ENCODE peak calls at places on chromosomes 3 and 15, in six cellular contexts. Z, T, X, R, D and I are unnamed samples.
A peak's percentile ranks its signal among the peaks of the same experiment; 100 is the strongest.

GRCh38 chr15:92751528-92751927 is 96.0 kb upstream of the FAM174B start:
- DNase-seq in X (no peak), T (no peak), D (no peak), Z (no peak), R (no peak), I (no peak)

GRCh38 chr3:52265387-52265786 is 13.1 kb downstream of the WDR82 start:
- DNase-seq in X (no peak), T (no peak), Z (no peak), D (no peak), R (no peak), I (no peak)

GRCh38 chr3:7307410-7307809 is 446.5 kb downstream of the GRM7 start:
- DNase-seq in Z (no peak), X (no peak), T (no peak), R (no peak), D (no peak), I (no peak)

GRCh38 chr3:188362405-188362831 is 208.5 kb downstream of the LPP start:
- DNase-seq in R (no peak), Z (no peak), T (no peak), D (peak; percentile 69), X (no peak), I (no peak)

GRCh38 chr3:148950806-148951205 is 40.5 kb upstream of the GYG1 start:
- DNase-seq in Z (no peak), R (no peak), X (no peak), D (peak; percentile 21), T (no peak), I (no peak)

GRCh38 chr3:30751610-30752299 is 142.7 kb downstream of the GADL1 start:
- DNase-seq in D (peak; percentile 62), X (peak; percentile 71), T (peak; percentile 26), R (peak; percentile 68), Z (peak; percentile 18), I (peak; percentile 54)

GRCh38 chr3:188527389-188527788 is 373.4 kb downstream of the LPP start:
- DNase-seq in T (no peak), D (peak; percentile 27), X (no peak), R (no peak), Z (no peak), I (no peak)

GRCh38 chr3:85785766-85786165 is 827.0 kb downstream of the CADM2 start:
- DNase-seq in D (no peak), X (no peak), T (no peak), R (no peak), Z (no peak), I (no peak)

GRCh38 chr3:138875754-138876664 is 41.3 kb upstream of the PIK3CB start:
- DNase-seq in D (no peak), R (no peak), T (no peak), Z (no peak), X (no peak), I (no peak)

GRCh38 chr3:183275418-183275817 is 22.4 kb downstream of the B3GNT5 start:
- DNase-seq in D (peak; percentile 80), T (no peak), Z (no peak), X (no peak), R (no peak), I (no peak)

GRCh38 chr3:40379674-40380306 is 7.2 kb upstream of the ENTPD3 start:
- DNase-seq in X (no peak), D (no peak), R (no peak), Z (no peak), T (no peak), I (no peak)

GRCh38 chr3:158105710-158106438 is at the start of gene SHOX2:
- DNase-seq in R (peak; percentile 38), X (no peak), D (peak; percentile 46), T (no peak), Z (no peak), I (peak; percentile 70)

GRCh38 chr15:31871159-31871886 is 159.0 kb upstream of the CHRNA7 start:
- DNase-seq in D (no peak), R (no peak), T (peak; percentile 24), Z (no peak), X (no peak), I (no peak)

GRCh38 chr3:112061152-112061551 is 25.0 kb upstream of the C3orf52 start:
- DNase-seq in X (no peak), T (no peak), R (no peak), Z (no peak), D (peak; percentile 68), I (no peak)

GRCh38 chr3:138824114-138824506 is 10.6 kb downstream of the PIK3CB start:
- DNase-seq in Z (no peak), T (no peak), D (no peak), R (no peak), X (no peak), I (no peak)

GRCh38 chr3:107525954-107526305 is 3.2 kb downstream of the BBX start:
- DNase-seq in Z (no peak), D (no peak), X (no peak), R (no peak), T (no peak), I (no peak)

GRCh38 chr3:195255176-195255500 is 15.8 kb downstream of the XXYLT1 start:
- DNase-seq in Z (no peak), D (no peak), X (no peak), R (no peak), T (no peak), I (no peak)

GRCh38 chr3:114171677-114172076 is 7.2 kb downstream of the DRD3 start:
- DNase-seq in Z (no peak), X (no peak), T (no peak), D (no peak), R (no peak), I (no peak)

GRCh38 chr3:30586091-30586805 is 20.2 kb upstream of the TGFBR2 start:
- DNase-seq in R (no peak), D (no peak), T (no peak), Z (no peak), X (no peak), I (no peak)

GRCh38 chr3:162492446-162493081 is 996.0 kb downstream of the OTOL1 start:
- DNase-seq in Z (no peak), R (no peak), T (no peak), X (no peak), D (peak; percentile 84), I (no peak)

GRCh38 chr3:120820748-120821147 is 78.2 kb downstream of the GTF2E1 start:
- DNase-seq in Z (no peak), X (no peak), T (no peak), D (no peak), R (no peak), I (no peak)

GRCh38 chr15:36126194-36126593 is 453.2 kb upstream of the CDIN1 start:
- DNase-seq in D (no peak), X (no peak), Z (no peak), T (no peak), R (no peak), I (no peak)

GRCh38 chr3:1404270-1404669 is 311.4 kb downstream of the CNTN6 start:
- DNase-seq in T (no peak), D (no peak), R (no peak), X (no peak), Z (no peak), I (no peak)

GRCh38 chr3:97658670-97659285 is 105.8 kb upstream of the ARL6 start:
- DNase-seq in R (peak; percentile 4), T (no peak), Z (no peak), X (no peak), D (peak; percentile 2), I (no peak)

GRCh38 chr3:127688416-127689265 is 15.9 kb downstream of the ABTB1 start:
- DNase-seq in D (peak; percentile 65), X (no peak), Z (no peak), T (peak; percentile 7), R (no peak), I (peak; percentile 7)

GRCh38 chr3:196525141-196525540 is 10.0 kb upstream of the SMCO1 start:
- DNase-seq in T (no peak), R (no peak), Z (no peak), D (no peak), X (no peak), I (no peak)

GRCh38 chr3:16012086-16012485 is 162.4 kb upstream of the GALNT15 start:
- DNase-seq in X (no peak), R (no peak), Z (no peak), T (no peak), D (peak; percentile 88), I (no peak)

GRCh38 chr3:49313902-49314676 is 25.8 kb downstream of the USP4 start:
- DNase-seq in Z (no peak), X (no peak), R (no peak), T (no peak), D (peak; percentile 60), I (no peak)

GRCh38 chr15:44501768-44502366 is 35.1 kb upstream of the EIF3J start:
- DNase-seq in Z (no peak), X (no peak), R (no peak), T (no peak), D (peak; percentile 66), I (no peak)

GRCh38 chr15:82177291-82178010 is 85.1 kb downstream of the EFL1 start:
- DNase-seq in Z (no peak), R (no peak), D (peak; percentile 62), T (no peak), X (no peak), I (no peak)

GRCh38 chr3:41574900-41575299 is 375.6 kb downstream of the CTNNB1 start:
- DNase-seq in D (no peak), T (no peak), X (no peak), Z (no peak), R (no peak), I (no peak)

GRCh38 chr3:56369914-56370313 is 98.4 kb downstream of the ERC2 start:
- DNase-seq in R (no peak), T (no peak), Z (no peak), X (no peak), D (no peak), I (no peak)